ENCODE peak calls at places on chromosomes 6 and 20, in nine cellular contexts. J, O, U, R, W, K, X, N and T are unnamed samples.

GRCh38 chr6:113529191-113529590 is 328.0 kb upstream of the MARCKS start:
- DNase-seq in J (no peak), O (no peak), U (no peak), R (no peak), W (no peak), K (no peak), X (no peak), N (no peak), T (no peak)

GRCh38 chr20:49657118-49657901 is 56.4 kb downstream of the B4GALT5 start:
- DNase-seq in J (peak), O (no peak), U (no peak), R (no peak), W (no peak), K (no peak), X (no peak), N (no peak), T (no peak)

GRCh38 chr20:13554076-13554475 is 84.7 kb downstream of the TASP1 start:
- DNase-seq in J (no peak), O (no peak), U (no peak), R (no peak), W (no peak), K (no peak), X (no peak), N (no peak), T (no peak)

GRCh38 chr20:1819311-1820136 is 75.7 kb upstream of the SIRPA start:
- DNase-seq in J (no peak), O (no peak), U (no peak), R (no peak), W (no peak), K (no peak), X (no peak), N (no peak), T (no peak)

GRCh38 chr6:33172307-33173227 is 19.7 kb downstream of the COL11A2 start:
- DNase-seq in J (no peak), O (no peak), U (peak), R (no peak), W (no peak), K (no peak), X (peak), N (peak), T (peak)

GRCh38 chr20:57849868-57850215 is 140.0 kb upstream of the PMEPA1 start:
- DNase-seq in J (no peak), O (no peak), U (no peak), R (no peak), W (no peak), K (no peak), X (no peak), N (no peak), T (no peak)

GRCh38 chr6:33320315-33321181 is 3.0 kb upstream of the ZBTB22 start:
- DNase-seq in J (peak), O (no peak), U (no peak), R (no peak), W (no peak), K (no peak), X (no peak), N (peak), T (no peak)

GRCh38 chr20:56893206-56893605 is 264.1 kb downstream of the TFAP2C start:
- DNase-seq in J (no peak), O (no peak), U (no peak), R (no peak), W (no peak), K (no peak), X (no peak), N (no peak), T (no peak)

GRCh38 chr6:79065232-79065631 is 12.8 kb downstream of the PHIP start:
- DNase-seq in J (no peak), O (no peak), U (no peak), R (no peak), W (no peak), K (no peak), X (no peak), N (no peak), T (no peak)

GRCh38 chr20:3911956-3912355 is 22.8 kb downstream of the PANK2 start:
- DNase-seq in J (no peak), O (no peak), U (no peak), R (no peak), W (no peak), K (no peak), X (no peak), N (no peak), T (no peak)

GRCh38 chr20:50163570-50164317 is 10.2 kb upstream of the PEDS1 start:
- DNase-seq in J (peak), O (no peak), U (no peak), R (no peak), W (no peak), K (no peak), X (peak), N (peak), T (no peak)

GRCh38 chr20:8788831-8789230 is 280.1 kb upstream of the PLCB4 start:
- DNase-seq in J (no peak), O (no peak), U (no peak), R (no peak), W (no peak), K (no peak), X (no peak), N (no peak), T (no peak)

GRCh38 chr20:37327748-37328147 is 18.2 kb upstream of the SRC start:
- DNase-seq in J (peak), O (no peak), U (no peak), R (no peak), W (no peak), K (peak), X (no peak), N (no peak), T (no peak)

GRCh38 chr20:62156592-62157386 is 13.2 kb downstream of the SS18L1 start:
- DNase-seq in J (no peak), O (no peak), U (peak), R (peak), W (peak), K (peak), X (peak), N (peak), T (no peak)

GRCh38 chr20:13492001-13492480 is 146.7 kb downstream of the TASP1 start:
- DNase-seq in J (peak), O (no peak), U (peak), R (peak), W (no peak), K (no peak), X (peak), N (no peak), T (peak)

GRCh38 chr6:152846825-152847224 is 96.2 kb downstream of the VIP start:
- DNase-seq in J (no peak), O (no peak), U (no peak), R (no peak), W (no peak), K (no peak), X (no peak), N (no peak), T (no peak)

GRCh38 chr20:60011512-60012507 is 53.6 kb downstream of the CDH26 start:
- DNase-seq in J (no peak), O (no peak), U (no peak), R (no peak), W (no peak), K (no peak), X (no peak), N (no peak), T (no peak)

GRCh38 chr20:61575151-61575937 is 323.3 kb downstream of the CDH4 start:
- DNase-seq in J (no peak), O (no peak), U (peak), R (no peak), W (no peak), K (no peak), X (no peak), N (no peak), T (no peak)

GRCh38 chr6:4543596-4543995 is 232.6 kb upstream of the CDYL start:
- DNase-seq in J (no peak), O (no peak), U (no peak), R (no peak), W (no peak), K (no peak), X (no peak), N (no peak), T (no peak)

GRCh38 chr6:43192911-43193310 is 10.9 kb downstream of the CUL9 start:
- DNase-seq in J (no peak), O (no peak), U (no peak), R (no peak), W (no peak), K (no peak), X (no peak), N (no peak), T (no peak)

GRCh38 chr6:157944983-157945931 is 36.4 kb upstream of the SYNJ2 start:
- DNase-seq in J (no peak), O (no peak), U (no peak), R (no peak), W (no peak), K (no peak), X (no peak), N (no peak), T (no peak)

GRCh38 chr6:113855500-113856010 is 1.6 kb upstream of the MARCKS start:
- DNase-seq in J (no peak), O (no peak), U (no peak), R (peak), W (no peak), K (peak), X (peak), N (peak), T (no peak)

GRCh38 chr6:56851541-56852248 is 103.2 kb upstream of the BEND6 start:
- DNase-seq in J (peak), O (no peak), U (peak), R (peak), W (no peak), K (peak), X (peak), N (peak), T (peak)

GRCh38 chr6:28377879-28378278 is 21.7 kb downstream of the ZSCAN12 start:
- DNase-seq in J (no peak), O (no peak), U (no peak), R (no peak), W (no peak), K (no peak), X (no peak), N (no peak), T (no peak)

GRCh38 chr20:52269926-52270325 is 78.3 kb upstream of the ZFP64 start:
- DNase-seq in J (no peak), O (no peak), U (no peak), R (no peak), W (no peak), K (no peak), X (no peak), N (no peak), T (no peak)

GRCh38 chr20:56373942-56374341 is 15.2 kb downstream of the FAM210B start:
- DNase-seq in J (peak), O (no peak), U (peak), R (no peak), W (peak), K (no peak), X (no peak), N (peak), T (peak)

GRCh38 chr6:41055149-41055548 is 2.1 kb downstream of the APOBEC2 start:
- DNase-seq in J (no peak), O (no peak), U (no peak), R (no peak), W (no peak), K (no peak), X (no peak), N (no peak), T (no peak)

GRCh38 chr6:26421259-26422144 is 18.8 kb upstream of the BTN3A3 start:
- DNase-seq in J (peak), O (no peak), U (peak), R (peak), W (peak), K (peak), X (peak), N (peak), T (peak)

GRCh38 chr6:125519367-125519766 is 217.6 kb upstream of the HDDC2 start:
- DNase-seq in J (no peak), O (no peak), U (no peak), R (no peak), W (no peak), K (no peak), X (no peak), N (no peak), T (peak)

GRCh38 chr6:166470029-166470862 is 87.5 kb upstream of the MPC1 start:
- DNase-seq in J (no peak), O (no peak), U (no peak), R (no peak), W (no peak), K (no peak), X (no peak), N (no peak), T (no peak)

GRCh38 chr6:31821301-31822037 is 6.1 kb upstream of the HSPA1B start:
- DNase-seq in J (no peak), O (no peak), U (peak), R (peak), W (peak), K (peak), X (peak), N (no peak), T (no peak)

GRCh38 chr20:40218296-40218955 is 470.6 kb downstream of the MAFB start:
- DNase-seq in J (no peak), O (no peak), U (no peak), R (peak), W (no peak), K (no peak), X (peak), N (no peak), T (no peak)